ENCODE peak calls at places on chromosome 21, in seven cellular contexts. R is neural progenitor cell; T is RPMI7951; I is pons; E is activated CD8-positive, alpha-beta memory T cell treated with anti-CD3 and anti-CD28 coated beads for 1 hour; B is Right ventricle myocardium inferior; O is EH. J is an unnamed sample.
A peak's percentile ranks its signal among the peaks of the same experiment; 100 is the strongest.

GRCh38 chr21:17780539-17780938 is 38.6 kb downstream of the C21orf91 start:
- DNase-seq in R (peak; percentile 13), E (no peak), I (no peak), T (no peak), O (no peak), B (no peak), J (no peak)

GRCh38 chr21:16811011-16811410 is 701.8 kb upstream of the CXADR start:
- DNase-seq in B (no peak), E (no peak), T (no peak), O (no peak), I (no peak), R (no peak), J (no peak)

GRCh38 chr21:15159382-15160020 is 94.7 kb upstream of the NRIP1 start:
- DNase-seq in R (no peak), O (no peak), T (no peak), B (no peak), E (no peak), I (peak; percentile 39), J (no peak)

GRCh38 chr21:37357691-37358090 is 8.9 kb upstream of the DYRK1A start:
- DNase-seq in T (no peak), E (no peak), B (no peak), O (no peak), I (no peak), R (no peak), J (no peak)

GRCh38 chr21:39616373-39616772 is 3.6 kb downstream of the B3GALT5 start:
- DNase-seq in B (no peak), R (no peak), I (no peak), O (no peak), T (no peak), E (no peak), J (no peak)

GRCh38 chr21:15706686-15707085 is 23.1 kb upstream of the USP25 start:
- DNase-seq in T (peak; percentile 25), B (no peak), R (no peak), I (no peak), E (no peak), O (peak; percentile 86), J (no peak)

GRCh38 chr21:16046625-16047340 is 317.0 kb downstream of the USP25 start:
- DNase-seq in B (no peak), E (no peak), T (no peak), I (no peak), O (peak; percentile 39), R (no peak), J (no peak)

GRCh38 chr21:43281661-43282357 is 113.0 kb downstream of the CRYAA start:
- DNase-seq in E (no peak), R (no peak), T (no peak), I (no peak), O (no peak), B (peak; percentile 32), J (no peak)

GRCh38 chr21:25424045-25424444 is 183.2 kb downstream of the MRPL39 start:
- DNase-seq in R (no peak), I (no peak), B (no peak), E (no peak), O (no peak), T (no peak), J (no peak)

GRCh38 chr21:18411565-18411964 is 8.0 kb upstream of the TMPRSS15 start:
- DNase-seq in B (no peak), R (peak; percentile 15), T (no peak), I (no peak), E (no peak), O (no peak), J (no peak)

GRCh38 chr21:40841524-40842196 is 5.3 kb downstream of the DSCAM start:
- DNase-seq in O (peak; percentile 53), T (peak; percentile 1), B (no peak), E (no peak), I (peak; percentile 82), R (peak; percentile 85), J (no peak)

GRCh38 chr21:45542242-45542666 is at the start of gene SLC19A1:
- DNase-seq in I (no peak), E (peak; percentile 61), T (peak; percentile 46), O (peak; percentile 55), B (peak; percentile 93), R (peak; percentile 82), J (no peak)

GRCh38 chr21:42302794-42303193 is 12.4 kb downstream of the TFF3 start:
- DNase-seq in E (no peak), T (no peak), B (peak; percentile 17), O (no peak), I (no peak), R (no peak), J (no peak)

GRCh38 chr21:34364921-34365320 is 1.1 kb downstream of the KCNE2 start:
- DNase-seq in E (no peak), O (peak; percentile 35), T (no peak), B (no peak), I (no peak), R (no peak), J (no peak)

J was measured in cortex of kidney.